ENCODE peak calls at places on chromosomes 7 and 10, in nine cellular contexts. V, P, Q, M, K, R, F, B and O are unnamed samples.

GRCh38 chr10:102534333-102534732 is 30.6 kb downstream of the SUFU start:
- DNase-seq in Q (no peak), B (no peak), V (no peak), M (no peak), K (peak), R (no peak), F (no peak), P (no peak), O (no peak)

GRCh38 chr10:11871470-11871869 is 48.3 kb downstream of the PROSER2 start:
- DNase-seq in K (no peak), P (no peak), R (no peak), V (no peak), B (no peak), M (no peak), F (no peak), Q (no peak), O (no peak)

GRCh38 chr7:10824154-10824553 is 149.5 kb upstream of the PHF14 start:
- DNase-seq in F (no peak), B (no peak), K (no peak), V (no peak), P (no peak), M (no peak), R (no peak), Q (no peak), O (no peak)

GRCh38 chr10:100081075-100082001 is at the start of gene CPN1:
- DNase-seq in Q (no peak), K (no peak), P (no peak), B (no peak), F (no peak), R (no peak), M (no peak), V (no peak), O (no peak)

GRCh38 chr7:157483971-157484410 is 147.2 kb downstream of the DNAJB6 start:
- DNase-seq in P (no peak), F (no peak), V (no peak), Q (no peak), B (no peak), M (no peak), R (no peak), K (no peak), O (no peak)

GRCh38 chr7:4692055-4692454 is 10.0 kb downstream of the FOXK1 start:
- DNase-seq in M (no peak), F (no peak), V (no peak), P (no peak), Q (no peak), B (no peak), R (no peak), K (no peak), O (no peak)

GRCh38 chr7:159017741-159018140 is 126.9 kb downstream of the VIPR2 start:
- DNase-seq in V (no peak), F (no peak), K (no peak), R (no peak), P (no peak), Q (no peak), B (no peak), M (no peak), O (no peak)

GRCh38 chr10:124626759-124627380 is 117.3 kb downstream of the FAM53B start:
- DNase-seq in B (no peak), P (no peak), Q (no peak), R (no peak), K (peak), F (no peak), M (no peak), V (no peak), O (no peak)

GRCh38 chr10:1609596-1609995 is 127.7 kb downstream of the ADARB2 start:
- DNase-seq in B (no peak), V (no peak), P (no peak), R (no peak), K (no peak), F (no peak), M (no peak), Q (peak), O (no peak)

GRCh38 chr10:71156436-71156835 is 55.9 kb upstream of the UNC5B start:
- DNase-seq in Q (no peak), V (no peak), K (no peak), F (no peak), P (no peak), B (no peak), R (no peak), M (no peak), O (no peak)